ENCODE peak calls at places on chromosome 21, in nine cellular contexts. D, I, Q, R, U, M, X, W and B are unnamed samples.
A peak's percentile ranks its signal among the peaks of the same experiment; 100 is the strongest.

GRCh38 chr21:15415541-15416261 is 314.1 kb upstream of the USP25 start:
- DNase-seq in D (no peak), I (no peak), Q (no peak), R (no peak), U (no peak), M (no peak), X (no peak), W (no peak), B (no peak)

GRCh38 chr21:31220567-31220966 is 123.5 kb downstream of the TIAM1 start:
- DNase-seq in D (peak; percentile 62), I (peak; percentile 86), Q (no peak), R (no peak), U (no peak), M (no peak), X (no peak), W (no peak), B (no peak)

GRCh38 chr21:35390013-35390776 is 341.1 kb upstream of the RUNX1 start:
- DNase-seq in D (peak; percentile 53), I (peak; percentile 15), Q (peak; percentile 48), R (no peak), U (no peak), M (no peak), X (no peak), W (peak; percentile 42), B (no peak)

GRCh38 chr21:20418353-20418752 is 579.9 kb upstream of the NCAM2 start:
- DNase-seq in D (no peak), I (no peak), Q (no peak), R (no peak), U (no peak), M (no peak), X (no peak), W (no peak), B (no peak)

GRCh38 chr21:44778094-44778493 is 23.5 kb downstream of the UBE2G2 start:
- DNase-seq in D (no peak), I (no peak), Q (no peak), R (no peak), U (no peak), M (no peak), X (peak; percentile 15), W (no peak), B (no peak)

GRCh38 chr21:41289431-41289830 is 27.2 kb upstream of the FAM3B start:
- DNase-seq in D (no peak), I (no peak), Q (no peak), R (no peak), U (peak; percentile 31), M (no peak), X (no peak), W (no peak), B (no peak)

GRCh38 chr21:42684109-42684916 is 30.9 kb downstream of the PDE9A start:
- DNase-seq in D (no peak), I (no peak), Q (no peak), R (peak; percentile 39), U (no peak), M (no peak), X (peak; percentile 14), W (no peak), B (no peak)

GRCh38 chr21:45575993-45576837 is 34.0 kb upstream of the SLC19A1 start:
- DNase-seq in D (no peak), I (no peak), Q (no peak), R (no peak), U (no peak), M (no peak), X (no peak), W (no peak), B (no peak)

GRCh38 chr21:41953831-41954653 is at the start of gene C2CD2:
- DNase-seq in D (peak; percentile 99), I (peak; percentile 64), Q (peak; percentile 28), R (no peak), U (no peak), M (peak; percentile 51), X (no peak), W (no peak), B (no peak)

GRCh38 chr21:18041012-18041411 is 203.6 kb upstream of the CHODL start:
- DNase-seq in D (no peak), I (peak; percentile 84), Q (no peak), R (no peak), U (peak; percentile 38), M (no peak), X (peak; percentile 20), W (no peak), B (no peak)

GRCh38 chr21:15894596-15894995 is 164.8 kb downstream of the USP25 start:
- DNase-seq in D (peak; percentile 12), I (peak; percentile 25), Q (no peak), R (no peak), U (no peak), M (peak; percentile 7), X (no peak), W (no peak), B (no peak)

GRCh38 chr21:45578811-45579381 is 36.7 kb upstream of the SLC19A1 start:
- DNase-seq in D (no peak), I (no peak), Q (no peak), R (no peak), U (no peak), M (no peak), X (no peak), W (no peak), B (no peak)

GRCh38 chr21:35086357-35086756 is 37.3 kb upstream of the RUNX1 start:
- DNase-seq in D (peak; percentile 43), I (no peak), Q (peak; percentile 67), R (no peak), U (no peak), M (no peak), X (no peak), W (no peak), B (no peak)

GRCh38 chr21:44618504-44618903 is 6.6 kb downstream of the KRTAP10-8 start:
- DNase-seq in D (peak; percentile 30), I (no peak), Q (no peak), R (no peak), U (no peak), M (no peak), X (peak; percentile 5), W (no peak), B (no peak)

GRCh38 chr21:46065215-46065992 is 32.5 kb upstream of the COL6A2 start:
- DNase-seq in D (peak; percentile 81), I (no peak), Q (peak; percentile 53), R (no peak), U (no peak), M (peak; percentile 58), X (no peak), W (no peak), B (no peak)

GRCh38 chr21:29209696-29210095 is 79.3 kb downstream of the MAP3K7CL start:
- DNase-seq in D (no peak), I (no peak), Q (no peak), R (no peak), U (no peak), M (no peak), X (no peak), W (no peak), B (no peak)